ENCODE peak calls at places on chromosomes 4 and X, in four cellular contexts. O is HepG2, T is K562, H is H1. D is an unnamed sample.

GRCh38 chr4:17578482-17578891 is 1.5 kb downstream of the LAP3 start:
- DNase-seq in O (no peak), T (no peak), H (no peak), D (no peak)

GRCh38 chr4:112861378-112862317 is 187.8 kb upstream of the ANK2 start:
- DNase-seq in O (no peak), T (no peak), H (no peak), D (no peak)

GRCh38 chrX:47573334-47574095 is 8.7 kb upstream of the TIMP1 start:
- DNase-seq in O (no peak), T (no peak), H (peak), D (peak)

GRCh38 chrX:134443461-134443860 is 16.5 kb upstream of the HPRT1 start:
- DNase-seq in O (no peak), T (no peak), H (no peak), D (no peak)

GRCh38 chr4:39043697-39044363 is 11.6 kb upstream of the TMEM156 start:
- DNase-seq in O (peak), T (no peak), H (no peak), D (no peak)

GRCh38 chrX:139332441-139332840 is 198.1 kb upstream of the F9 start:
- DNase-seq in O (no peak), T (no peak), H (no peak), D (no peak)

GRCh38 chrX:131728295-131729145 is 184.6 kb downstream of the OR13H1 start:
- DNase-seq in O (no peak), T (no peak), H (no peak), D (peak)

GRCh38 chr4:1326751-1327525 is 20.1 kb upstream of the UVSSA start:
- DNase-seq in O (no peak), T (no peak), H (no peak), D (no peak)

GRCh38 chr4:15868065-15868464 is 70.5 kb downstream of the FGFBP1 start:
- DNase-seq in O (no peak), T (no peak), H (no peak), D (no peak)

GRCh38 chr4:17230727-17231126 is 281.2 kb downstream of the QDPR start:
- DNase-seq in O (no peak), T (no peak), H (no peak), D (no peak)

GRCh38 chr4:187739771-187740170 is 255.8 kb upstream of the ZFP42 start:
- DNase-seq in O (no peak), T (no peak), H (no peak), D (no peak)

GRCh38 chr4:113147498-113148231 is 98.2 kb downstream of the ANK2 start:
- DNase-seq in O (peak), T (no peak), H (no peak), D (no peak)

GRCh38 chr4:138110815-138111214 is 131.3 kb downstream of the SLC7A11 start:
- DNase-seq in O (no peak), T (no peak), H (no peak), D (no peak)

GRCh38 chrX:110847334-110847733 is 51.7 kb upstream of the CHRDL1 start:
- DNase-seq in O (peak), T (peak), H (no peak), D (no peak)

GRCh38 chr4:188971125-188971524 is 831.9 kb downstream of the TRIML1 start:
- DNase-seq in O (no peak), T (no peak), H (no peak), D (no peak)

DNA sequence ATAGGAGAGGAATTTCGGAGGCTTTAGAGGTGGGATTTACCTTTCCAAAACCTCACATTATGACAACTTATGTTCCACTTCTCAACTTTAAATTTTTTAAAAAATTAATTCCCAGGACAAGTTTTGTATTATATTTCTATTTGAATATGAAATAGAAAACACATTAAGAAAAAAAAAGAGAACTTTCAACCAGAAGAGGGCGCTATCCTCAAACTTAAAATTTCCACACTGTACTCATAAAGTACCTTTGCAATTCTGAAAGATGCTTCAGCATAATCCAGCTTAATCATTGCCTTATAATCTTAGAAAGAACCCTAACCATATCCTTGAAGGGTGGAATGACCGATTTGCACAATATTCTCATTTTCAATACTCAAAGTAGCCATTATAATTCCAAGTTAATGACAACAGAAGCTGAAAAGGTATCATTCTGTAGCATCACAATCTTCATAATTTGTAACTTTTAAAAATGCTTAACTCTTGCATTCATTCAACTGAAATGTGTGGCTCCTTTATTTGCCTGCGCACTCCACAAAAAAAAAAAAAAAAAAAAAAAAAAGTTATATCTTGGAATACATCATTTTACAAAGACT is 158.0 kb downstream of the KCNIP4 start:
- DNase-seq in O (no peak), T (peak), H (no peak), D (no peak)
- TF ChIP-seq ATF2 in O (no peak), T (no peak), H (no peak), D (no peak)

GRCh38 chr4:110624904-110625494 is 2.1 kb upstream of the PITX2 start:
- DNase-seq in O (no peak), T (no peak), H (no peak), D (no peak)

GRCh38 chr4:110624016-110624770 is 1.3 kb upstream of the PITX2 start:
- DNase-seq in O (no peak), T (no peak), H (no peak), D (no peak)

GRCh38 chr4:110623710-110624015 is 786 bp upstream of the PITX2 start:
- DNase-seq in O (no peak), T (no peak), H (no peak), D (no peak)

GRCh38 chr4:110626532-110627153 is 3.8 kb upstream of the PITX2 start:
- DNase-seq in O (no peak), T (no peak), H (no peak), D (peak)

GRCh38 chr4:110625593-110626292 is 2.9 kb upstream of the PITX2 start:
- DNase-seq in O (no peak), T (no peak), H (no peak), D (no peak)
- TF ChIP-seq MAX in O (no peak), T (no peak), H (no peak), D (no peak)

GRCh38 chr4:80307774-80308465 is 27.6 kb upstream of the CFAP299 start:
- DNase-seq in O (no peak), T (no peak), H (no peak), D (no peak)
- TF ChIP-seq JUN in O (no peak), T (no peak), H (no peak), D (no peak)

DNA sequence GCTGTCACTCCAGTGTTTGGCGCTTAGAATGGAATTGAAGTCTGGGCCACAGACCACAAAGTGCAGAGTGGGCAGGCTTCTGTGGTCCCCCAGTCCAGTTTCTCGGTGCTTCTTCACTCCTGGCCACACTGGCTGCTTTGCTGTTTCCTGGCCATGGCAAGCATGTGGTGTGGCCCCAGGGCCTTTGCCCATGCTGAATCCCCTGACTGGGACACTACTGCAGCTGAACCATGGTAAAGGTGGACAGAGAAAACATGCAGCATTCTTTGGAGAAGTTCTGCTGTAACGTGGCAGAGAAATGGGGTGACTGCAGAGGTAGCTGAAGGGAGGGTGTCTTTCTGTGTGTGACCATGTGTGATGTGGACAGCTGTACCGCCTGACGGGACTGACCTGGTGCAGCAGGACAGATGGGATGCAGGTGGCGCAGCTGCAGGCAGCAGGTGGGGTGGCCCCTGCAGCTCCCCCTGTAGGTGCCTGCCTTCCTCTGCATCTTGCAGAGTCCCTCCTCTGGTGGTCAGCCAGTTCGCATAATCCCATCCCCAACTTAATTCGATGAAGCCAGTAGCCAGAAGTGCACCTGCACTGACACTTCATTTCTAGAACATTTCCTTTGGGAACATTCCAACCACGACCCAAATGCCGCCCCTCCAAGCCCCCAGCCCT is 13.2 kb upstream of the S100P start:
- DNase-seq in O (no peak), T (peak), H (peak), D (peak)
- TF ChIP-seq ATF2 in O (no peak), T (no peak), H (no peak), D (no peak)

DNA sequence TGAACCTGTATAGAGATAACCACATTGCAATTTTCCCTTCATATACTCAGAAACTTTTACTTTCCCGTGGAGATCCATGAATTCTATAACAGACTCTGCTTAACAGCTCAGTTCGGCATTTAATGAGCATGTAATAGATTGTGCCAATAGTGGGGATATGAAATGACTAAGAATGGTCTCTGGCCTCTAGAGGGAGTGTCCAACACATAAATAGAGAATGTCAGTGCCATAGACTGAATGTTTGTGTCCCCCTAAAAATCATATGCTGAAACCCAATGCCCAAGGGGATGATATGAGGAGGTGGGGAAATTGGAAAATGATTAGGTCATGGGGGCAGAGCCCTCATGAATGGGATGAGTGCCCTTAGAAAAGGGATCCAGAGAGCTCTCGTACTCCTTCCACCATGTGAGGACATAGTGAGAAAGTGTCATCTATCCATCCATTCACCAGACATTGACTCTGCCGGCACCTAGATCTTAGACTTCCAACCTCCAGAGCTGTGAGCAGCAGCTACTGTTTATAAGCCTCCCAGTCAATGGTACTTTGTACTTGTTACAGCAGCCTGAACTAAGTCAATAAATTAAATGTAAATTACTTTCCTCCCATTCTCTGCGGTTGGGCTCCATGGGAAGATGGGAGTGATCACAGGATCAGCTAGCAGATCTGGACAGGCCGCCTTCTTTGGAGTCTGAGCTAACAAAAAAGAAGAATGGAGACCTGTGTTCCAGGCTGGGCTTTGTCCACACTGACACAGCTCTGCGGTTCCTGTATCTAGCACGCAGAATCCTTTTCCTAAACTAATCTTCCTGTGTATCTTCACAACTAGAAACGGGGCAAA is 28.1 kb upstream of the HPSE start:
- DNase-seq in O (peak), T (no peak), H (no peak), D (no peak)
- TF ChIP-seq MAX in O (no peak), T (no peak), H (no peak), D (no peak)

GRCh38 chr4:73648478-73648877 is 28.2 kb upstream of the RASSF6 start:
- DNase-seq in O (no peak), T (no peak), H (no peak), D (no peak)
- TF ChIP-seq JUN in O (no peak), T (no peak), H (no peak), D (no peak)

GRCh38 chr4:14348506-14348905 is 653.8 kb upstream of the CPEB2 start:
- DNase-seq in O (no peak), T (no peak), H (no peak), D (no peak)
- TF ChIP-seq ATF2 in O (no peak), T (no peak), H (no peak), D (no peak)

GRCh38 chrX:69424910-69425309 is 79.2 kb upstream of the NALF2 start:
- DNase-seq in O (no peak), T (no peak), H (no peak), D (no peak)

GRCh38 chrX:69431417-69431816 is 72.7 kb upstream of the NALF2 start:
- DNase-seq in O (no peak), T (no peak), H (no peak), D (no peak)

GRCh38 chrX:69428216-69428615 is 75.9 kb upstream of the NALF2 start:
- DNase-seq in O (no peak), T (no peak), H (no peak), D (no peak)

GRCh38 chrX:69430730-69431129 is 73.4 kb upstream of the NALF2 start:
- DNase-seq in O (no peak), T (no peak), H (no peak), D (no peak)

DNA sequence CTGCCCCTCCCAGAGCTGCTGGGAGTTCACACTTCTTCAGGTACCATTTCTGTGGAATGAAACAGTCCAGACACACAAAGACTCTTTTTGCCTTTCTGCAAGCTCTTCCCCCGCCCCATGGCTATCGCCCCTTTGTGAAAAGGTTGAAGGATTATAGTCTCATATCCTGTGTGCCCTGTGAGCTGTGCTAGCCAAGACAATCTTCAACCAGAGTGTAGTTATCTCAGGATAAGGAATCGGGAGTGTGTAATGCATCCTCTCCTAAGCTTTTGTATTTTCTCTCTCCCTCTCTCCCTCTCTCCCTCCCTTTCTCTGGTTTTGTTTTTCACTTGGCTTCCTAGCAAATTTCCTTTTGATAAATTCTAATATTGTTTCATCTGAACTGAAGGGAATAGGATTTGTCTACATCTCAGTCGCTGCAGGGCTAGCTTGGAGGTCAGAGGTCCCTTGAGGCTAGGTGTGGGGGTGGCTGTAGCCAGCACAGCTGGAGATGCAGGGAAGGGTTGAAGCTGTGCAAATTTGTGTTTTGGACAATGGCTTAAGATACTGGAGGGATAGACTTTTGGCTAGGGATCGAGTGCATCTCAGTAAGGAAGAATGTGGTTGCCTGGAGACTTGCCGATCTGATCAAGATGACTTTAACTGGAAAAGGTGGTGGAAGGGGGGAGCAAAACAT is 74.6 kb upstream of the NALF2 start:
- DNase-seq in O (no peak), T (no peak), H (no peak), D (no peak)
- TF ChIP-seq MAX in O (no peak), T (no peak), H (no peak), D (no peak)

GRCh38 chr4:55395529-55396304 is at the start of gene TMEM165:
- DNase-seq in O (peak), T (peak), H (peak), D (peak)

GRCh38 chr4:55395218-55395528 is 584 bp upstream of the TMEM165 start:
- DNase-seq in O (no peak), T (no peak), H (no peak), D (no peak)

GRCh38 chr4:55397521-55398321 is 2.0 kb downstream of the TMEM165 start:
- DNase-seq in O (no peak), T (no peak), H (no peak), D (no peak)

GRCh38 chr4:55397024-55397520 is 1.3 kb downstream of the TMEM165 start:
- DNase-seq in O (no peak), T (no peak), H (no peak), D (no peak)

DNA sequence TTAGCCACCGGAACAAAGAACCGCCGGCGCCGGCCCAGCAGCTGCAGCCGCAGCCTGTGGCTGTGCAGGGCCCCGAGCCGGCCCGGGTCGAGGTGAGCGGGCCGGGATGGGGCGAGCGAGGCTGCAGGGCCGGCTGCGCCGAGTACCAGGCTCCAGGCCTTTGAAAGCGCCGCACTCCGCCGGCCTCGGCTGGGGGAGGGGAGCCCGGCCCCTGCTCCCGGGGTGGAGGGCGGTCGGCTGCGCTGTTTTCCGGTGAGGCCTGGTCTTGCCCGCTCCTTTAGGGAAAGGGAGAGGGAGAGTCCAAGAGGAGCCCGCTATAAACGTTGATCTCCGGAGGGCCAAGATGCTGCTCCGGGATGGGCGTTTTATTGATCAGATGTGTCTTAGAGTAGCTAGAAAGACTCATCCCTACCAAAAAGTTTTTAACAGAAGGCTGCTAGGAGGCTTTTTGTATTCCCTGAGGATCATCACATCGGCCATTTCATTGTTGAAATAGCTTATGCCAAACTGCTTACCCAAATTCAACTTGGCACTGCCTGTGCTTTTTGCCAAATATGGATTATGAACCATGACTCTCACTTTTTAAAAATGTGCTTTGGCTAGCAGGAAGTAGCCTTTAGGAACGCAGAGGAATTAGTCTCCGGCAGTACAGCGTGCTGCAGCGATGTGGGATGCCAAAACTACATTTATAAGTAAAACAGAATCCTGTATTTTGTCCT is 707 bp downstream of the TMEM165 start:
- DNase-seq in O (peak), T (peak), H (peak), D (peak)
- TF ChIP-seq JUN in O (no peak), T (no peak), H (no peak), D (peak)